ENCODE peak calls at places on chromosomes 6 and 20, in five cellular contexts. N, S, M, T and R are unnamed samples. For H3K36me3, the result is how much of the 10 kb centered on the place peaks cover.

GRCh38 chr20:21046413-21047070 is 59.6 kb downstream of the LINC00237 start:
- DNase-seq in M (no peak), T (no peak), S (no peak), N (no peak), R (no peak)

GRCh38 chr20:48965189-48965910 is 43.8 kb downstream of the ARFGEF2 start:
- DNase-seq in S (no peak), M (no peak), T (no peak), N (no peak), R (no peak)

GRCh38 chr20:35251613-35251940 is 25.1 kb downstream of the MMP24 start:
- DNase-seq in T (no peak), S (no peak), M (no peak), N (no peak), R (no peak)

GRCh38 chr6:168333471-168333870 is 13.9 kb upstream of the DACT2 start:
- DNase-seq in T (peak), N (no peak), M (peak), S (no peak), R (no peak)

GRCh38 chr6:168937061-168937460 is 316.6 kb downstream of the THBS2 start:
- DNase-seq in S (no peak), T (no peak), M (no peak), N (no peak), R (no peak)

GRCh38 chr6:152268846-152269442 is 368.2 kb downstream of the SYNE1 start:
- DNase-seq in T (no peak), S (no peak), M (no peak), N (no peak), R (no peak)

GRCh38 chr6:7617954-7618764 is 28.2 kb downstream of the SNRNP48 start:
- DNase-seq in T (no peak), S (peak), N (peak), M (peak), R (peak)

GRCh38 chr6:101226677-101227135 is 166.8 kb upstream of the GRIK2 start:
- DNase-seq in M (no peak), T (no peak), N (no peak), S (no peak), R (no peak)

GRCh38 chr6:15752820-15753219 is 90.0 kb upstream of the DTNBP1 start:
- DNase-seq in M (no peak), S (no peak), T (peak), N (no peak), R (no peak)

GRCh38 chr6:11500008-11500407 is 37.5 kb upstream of the TMEM170B start:
- DNase-seq in T (no peak), M (no peak), N (no peak), S (no peak), R (no peak)

GRCh38 chr6:83708970-83709747 is at the start of gene SNAP91:
- DNase-seq in N (peak), T (no peak), M (peak), S (no peak), R (peak)

GRCh38 chr20:25486377-25486776 is 78.9 kb downstream of the GINS1 start:
- DNase-seq in M (no peak), S (no peak), T (no peak), N (no peak), R (no peak)

GRCh38 chr6:129041563-129041962 is 158.6 kb downstream of the LAMA2 start:
- DNase-seq in M (no peak), N (no peak), S (no peak), T (no peak), R (no peak)

GRCh38 chr6:107713214-107713962 is 110.7 kb downstream of the SCML4 start:
- DNase-seq in T (no peak), N (no peak), M (no peak), S (no peak), R (no peak)

GRCh38 chr6:21666200-21666671 is 72.7 kb downstream of the SOX4 start:
- DNase-seq in T (no peak), N (no peak), M (no peak), S (no peak), R (no peak)

GRCh38 chr6:80541886-80542285 is 435.4 kb downstream of the BCKDHB start:
- DNase-seq in N (no peak), T (no peak), S (no peak), M (no peak), R (no peak)

GRCh38 chr20:44796758-44797457 is 13.4 kb downstream of the RIMS4 start:
- DNase-seq in M (no peak), S (no peak), N (no peak), T (no peak), R (no peak)

GRCh38 chr20:39190666-39191570 is 228.8 kb downstream of the DHX35 start:
- DNase-seq in N (no peak), S (no peak), T (no peak), M (peak), R (no peak)

GRCh38 chr6:109454483-109455160 is 950 bp downstream of the MICAL1 start:
- DNase-seq in N (no peak), T (no peak), S (peak), M (peak), R (peak)

GRCh38 chr6:24547243-24547642 is 52.5 kb downstream of the ALDH5A1 start:
- DNase-seq in M (no peak), T (peak), S (no peak), N (no peak), R (no peak)

GRCh38 chr20:31718952-31719643 is 3.6 kb downstream of the BCL2L1 start:
- DNase-seq in T (no peak), M (no peak), N (peak), S (no peak), R (no peak)

GRCh38 chr20:61934716-61935530 is 130.8 kb downstream of the TAF4 start:
- DNase-seq in T (no peak), S (no peak), N (no peak), M (no peak), R (no peak)

GRCh38 chr20:50392138-50392866 is 117.9 kb upstream of the PTPN1 start:
- DNase-seq in M (no peak), N (no peak), S (no peak), T (no peak), R (no peak)

GRCh38 chr6:27867051-27867940 is 44.9 kb downstream of the OR2B2 start:
- DNase-seq in N (no peak), T (peak), S (peak), M (peak), R (peak)

GRCh38 chr6:72937160-72937559 is 288.1 kb downstream of the KHDC1L start:
- DNase-seq in T (no peak), N (no peak), M (no peak), S (no peak), R (no peak)

GRCh38 chr6:169095153-169095552 is 158.5 kb downstream of the THBS2 start:
- DNase-seq in S (no peak), T (no peak), N (no peak), M (no peak), R (no peak)

GRCh38 chr6:158766621-158767435 is 52.3 kb downstream of the EZR start:
- DNase-seq in N (no peak), S (no peak), M (no peak), T (no peak), R (no peak)

GRCh38 chr20:63164681-63165537 is 51.0 kb downstream of the YTHDF1 start:
- DNase-seq in T (no peak), N (no peak), M (no peak), S (no peak), R (no peak)

GRCh38 chr20:14599613-14600012 is 262.2 kb upstream of the FLRT3 start:
- DNase-seq in T (no peak), S (no peak), M (no peak), N (no peak), R (no peak)

GRCh38 chr6:44722736-44723135 is 335.2 kb downstream of the CDC5L start:
- DNase-seq in T (no peak), M (no peak), S (no peak), N (no peak), R (no peak)

GRCh38 chr20:56175884-56176283 is 72.6 kb upstream of the MC3R start:
- DNase-seq in S (no peak), N (no peak), M (no peak), T (no peak), R (no peak)

GRCh38 chr20:57450419-57450818 is 59.2 kb downstream of the RBM38 start:
- DNase-seq in N (no peak), T (peak), M (peak), S (peak), R (no peak)

GRCh38 chr20:62357681-62358080 is 9.4 kb downstream of the LAMA5 start:
- DNase-seq in M (no peak), N (no peak), S (no peak), T (no peak), R (no peak)

GRCh38 chr6:118509009-118509617 is 39.0 kb upstream of the PLN start:
- DNase-seq in N (no peak), S (peak), M (peak), T (no peak), R (no peak)

GRCh38 chr20:37994512-37994911 is 38.7 kb downstream of the TTI1 start:
- DNase-seq in T (no peak), S (no peak), M (no peak), N (peak), R (no peak)

GRCh38 chr6:30881987-30882763 is 2.1 kb upstream of the DDR1 start:
- DNase-seq in M (peak), N (peak), S (no peak), T (no peak), R (peak)

DNA sequence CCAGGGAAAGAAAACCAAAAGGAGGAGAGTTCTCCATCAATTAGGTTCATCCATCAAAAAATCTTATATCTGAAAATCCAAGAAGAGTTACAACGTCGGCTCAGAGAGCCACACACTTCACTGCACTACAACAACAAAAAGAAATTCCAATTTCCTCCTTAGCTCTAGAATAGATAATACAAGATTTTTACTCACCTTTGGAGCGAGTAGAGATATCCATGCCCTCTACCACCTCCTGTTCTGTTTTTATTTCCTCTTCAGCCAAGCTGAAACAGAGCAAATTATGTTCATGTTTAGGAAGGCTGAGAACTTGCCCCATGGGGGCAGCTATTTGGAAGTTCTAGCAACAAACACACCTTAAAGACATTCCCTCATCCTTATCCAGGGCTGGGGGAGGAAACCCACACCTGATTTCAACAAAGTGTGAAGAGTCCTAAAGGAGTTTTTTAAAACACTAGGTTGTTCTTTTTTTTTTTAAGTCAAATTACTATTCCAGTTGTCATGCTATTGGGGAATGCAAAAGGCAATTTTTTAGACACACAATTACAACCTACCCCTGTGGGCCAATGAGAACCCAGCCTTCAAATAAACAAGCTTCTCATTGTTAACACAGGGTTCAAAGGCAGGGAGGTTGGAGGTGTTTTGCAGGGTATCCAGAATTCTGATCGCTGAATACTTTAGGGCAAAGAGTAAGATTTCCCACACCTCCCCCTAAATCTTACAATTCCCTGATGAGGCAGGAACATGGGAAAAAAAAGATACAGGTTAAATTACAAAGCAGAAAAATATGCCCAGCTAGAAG is 8.6 kb downstream of the ZMYND8 start:
- DNase-seq in T (no peak), M (no peak), N (no peak), S (no peak), R (no peak)
- H3K36me3 ChIP-seq in T (half or more), M (under half), N (under half), S (under half), R (under half)

GRCh38 chr6:52284460-52285173 is at the start of gene MCM3:
- DNase-seq in M (peak), T (peak), S (peak), N (peak), R (peak)
- TF ChIP-seq POLR2A in M (no peak), T (peak), S (peak), N (peak), R (peak)

DNA sequence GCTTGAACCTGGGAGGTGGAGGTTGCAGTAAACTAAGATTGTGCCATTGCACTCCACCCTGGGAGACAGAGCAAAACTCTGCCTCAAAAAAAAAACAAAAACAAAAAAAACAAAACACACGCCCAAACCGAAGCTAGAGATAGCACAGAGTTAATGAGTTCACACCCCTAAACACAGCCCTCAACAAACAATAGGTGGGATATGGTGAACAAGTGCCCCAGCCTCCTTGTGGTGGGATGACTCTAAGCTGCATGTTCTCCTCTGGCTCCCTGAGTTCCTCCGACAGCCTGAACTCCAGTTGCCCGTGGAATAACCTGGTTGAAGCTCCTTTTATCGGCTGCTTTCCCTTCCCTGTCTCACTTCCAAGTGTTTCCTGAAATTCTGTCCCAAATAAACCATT is 22.1 kb upstream of the DSN1 start:
- DNase-seq in S (no peak), T (no peak), M (no peak), N (no peak), R (no peak)
- H3K36me3 ChIP-seq in S (under half), T (half or more), M (under half), N (under half), R (under half)

GRCh38 chr20:16573011-16573965 is at the start of gene KIF16B:
- DNase-seq in S (peak), T (peak), M (peak), N (peak), R (peak)
- TF ChIP-seq POLR2A in S (peak), T (peak), M (no peak), N (peak), R (peak)

GRCh38 chr20:59173938-59174496 is 10.4 kb downstream of the ZNF831 start:
- DNase-seq in M (no peak), T (no peak), S (no peak), N (no peak), R (no peak)
- H3K36me3 ChIP-seq in M (under half), T (under half), S (under half), N (under half), R (under half)

GRCh38 chr6:41741625-41742490 is 5.3 kb downstream of the PGC start:
- DNase-seq in S (no peak), T (no peak), M (no peak), N (no peak), R (no peak)
- TF ChIP-seq POLR2A in S (no peak), T (no peak), M (no peak), N (no peak), R (no peak)

DNA sequence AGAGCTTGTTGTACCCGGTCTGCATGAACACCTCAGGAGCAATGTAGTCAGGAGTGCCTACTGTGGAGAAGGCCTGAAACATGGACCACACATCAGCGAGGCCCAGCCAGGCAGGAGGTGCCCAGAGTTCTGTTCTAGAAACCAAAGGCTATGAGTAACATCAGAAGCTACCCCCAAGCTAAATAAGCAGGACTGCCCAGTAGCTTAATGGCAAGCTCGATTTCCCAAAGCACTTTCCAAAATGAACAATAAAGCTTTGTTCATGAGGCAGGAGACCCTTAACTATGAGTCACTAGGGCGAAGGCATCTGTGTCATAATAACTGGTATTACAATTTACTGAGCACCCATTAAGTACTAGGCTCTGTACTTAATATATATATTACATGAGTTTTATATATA is 47.4 kb downstream of the STK38 start:
- DNase-seq in S (no peak), T (no peak), M (no peak), N (no peak), R (no peak)
- H3K36me3 ChIP-seq in S (under half), T (half or more), M (under half), N (under half), R (under half)